ENCODE peak calls at places on chromosomes 11 and 22, in six cellular contexts. One of them, this sample, is unnamed.

GRCh38 chr11:110908401-110909106 is 196.3 kb upstream of the ARHGAP20 start:
- DNase-seq in mammary epithelial cell: peak; percentile 91
- DNase-seq in cardiac fibroblast: peak; percentile 64
- DNase-seq in astrocyte of the spinal cord: peak; percentile 93
- DNase-seq in ovary: no peak
- DNase-seq in SK-N-SH: no peak
- DNase-seq in this sample: peak; percentile 95

GRCh38 chr11:13775471-13775870 is 107.0 kb downstream of the FAR1 start:
- DNase-seq in mammary epithelial cell: no peak
- DNase-seq in cardiac fibroblast: no peak
- DNase-seq in astrocyte of the spinal cord: no peak
- DNase-seq in ovary: no peak
- DNase-seq in SK-N-SH: no peak
- DNase-seq in this sample: no peak

GRCh38 chr11:86138958-86139357 is 70.1 kb upstream of the PICALM start:
- DNase-seq in mammary epithelial cell: peak; percentile 26
- DNase-seq in cardiac fibroblast: no peak
- DNase-seq in astrocyte of the spinal cord: no peak
- DNase-seq in ovary: no peak
- DNase-seq in SK-N-SH: no peak
- DNase-seq in this sample: peak; percentile 47

GRCh38 chr11:236774-237767 is at the start of gene PSMD13:
- DNase-seq in mammary epithelial cell: peak; percentile 73
- DNase-seq in cardiac fibroblast: peak; percentile 82
- DNase-seq in astrocyte of the spinal cord: peak; percentile 82
- DNase-seq in ovary: peak; percentile 86
- DNase-seq in SK-N-SH: peak; percentile 96
- DNase-seq in this sample: peak; percentile 85

GRCh38 chr11:57476883-57477506 is 16.7 kb downstream of the RTN4RL2 start:
- DNase-seq in mammary epithelial cell: peak; percentile 28
- DNase-seq in cardiac fibroblast: no peak
- DNase-seq in astrocyte of the spinal cord: no peak
- DNase-seq in ovary: no peak
- DNase-seq in SK-N-SH: no peak
- DNase-seq in this sample: peak; percentile 16

GRCh38 chr11:119470316-119471266 is 47.6 kb upstream of the THY1 start:
- DNase-seq in mammary epithelial cell: peak; percentile 75
- DNase-seq in cardiac fibroblast: peak; percentile 92
- DNase-seq in astrocyte of the spinal cord: peak; percentile 93
- DNase-seq in ovary: no peak
- DNase-seq in SK-N-SH: no peak
- DNase-seq in this sample: peak; percentile 61

GRCh38 chr11:113162590-113162961 is 151.8 kb upstream of the TTC12 start:
- DNase-seq in mammary epithelial cell: no peak
- DNase-seq in cardiac fibroblast: peak; percentile 37
- DNase-seq in astrocyte of the spinal cord: peak; percentile 20
- DNase-seq in ovary: peak; percentile 56
- DNase-seq in SK-N-SH: no peak
- DNase-seq in this sample: peak; percentile 55

GRCh38 chr22:39236321-39237275 is 8.2 kb downstream of the PDGFB start:
- DNase-seq in mammary epithelial cell: no peak
- DNase-seq in cardiac fibroblast: peak; percentile 39
- DNase-seq in astrocyte of the spinal cord: no peak
- DNase-seq in ovary: no peak
- DNase-seq in SK-N-SH: no peak
- DNase-seq in this sample: no peak

GRCh38 chr11:17400048-17400775 is 11.8 kb upstream of the KCNJ11 start:
- DNase-seq in mammary epithelial cell: no peak
- DNase-seq in cardiac fibroblast: no peak
- DNase-seq in astrocyte of the spinal cord: no peak
- DNase-seq in ovary: no peak
- DNase-seq in SK-N-SH: no peak
- DNase-seq in this sample: no peak

GRCh38 chr11:763073-763463 is 14.2 kb downstream of the GATD1 start:
- DNase-seq in mammary epithelial cell: peak; percentile 32
- DNase-seq in cardiac fibroblast: no peak
- DNase-seq in astrocyte of the spinal cord: no peak
- DNase-seq in ovary: no peak
- DNase-seq in SK-N-SH: peak; percentile 24
- DNase-seq in this sample: no peak

GRCh38 chr22:42277988-42278776 is 7.7 kb upstream of the TCF20 start:
- DNase-seq in mammary epithelial cell: no peak
- DNase-seq in cardiac fibroblast: peak; percentile 13
- DNase-seq in astrocyte of the spinal cord: no peak
- DNase-seq in ovary: no peak
- DNase-seq in SK-N-SH: peak; percentile 58
- DNase-seq in this sample: peak; percentile 30

GRCh38 chr11:76237914-76238313 is 31.6 kb upstream of the WNT11 start:
- DNase-seq in mammary epithelial cell: no peak
- DNase-seq in cardiac fibroblast: no peak
- DNase-seq in astrocyte of the spinal cord: no peak
- DNase-seq in ovary: no peak
- DNase-seq in SK-N-SH: peak; percentile 43
- DNase-seq in this sample: no peak

GRCh38 chr22:31286360-31287255 is 5.7 kb downstream of the PIK3IP1 start:
- DNase-seq in mammary epithelial cell: no peak
- DNase-seq in cardiac fibroblast: no peak
- DNase-seq in astrocyte of the spinal cord: no peak
- DNase-seq in ovary: no peak
- DNase-seq in SK-N-SH: no peak
- DNase-seq in this sample: peak; percentile 79

GRCh38 chr11:63791495-63792167 is 21.6 kb upstream of the SPINDOC start:
- DNase-seq in mammary epithelial cell: no peak
- DNase-seq in cardiac fibroblast: no peak
- DNase-seq in astrocyte of the spinal cord: no peak
- DNase-seq in ovary: no peak
- DNase-seq in SK-N-SH: no peak
- DNase-seq in this sample: no peak

GRCh38 chr11:86476109-86476861 is 101.6 kb downstream of the CCDC81 start:
- DNase-seq in mammary epithelial cell: no peak
- DNase-seq in cardiac fibroblast: peak; percentile 63
- DNase-seq in astrocyte of the spinal cord: peak; percentile 63
- DNase-seq in ovary: peak; percentile 55
- DNase-seq in SK-N-SH: no peak
- DNase-seq in this sample: peak; percentile 90

GRCh38 chr11:67367014-67367835 is 6.2 kb downstream of the CLCF1 start:
- DNase-seq in mammary epithelial cell: no peak
- DNase-seq in cardiac fibroblast: peak; percentile 79
- DNase-seq in astrocyte of the spinal cord: no peak
- DNase-seq in ovary: peak; percentile 76
- DNase-seq in SK-N-SH: no peak
- DNase-seq in this sample: no peak

GRCh38 chr22:29167032-29167911 is 38.4 kb upstream of the EMID1 start:
- DNase-seq in mammary epithelial cell: no peak
- DNase-seq in cardiac fibroblast: no peak
- DNase-seq in astrocyte of the spinal cord: no peak
- DNase-seq in ovary: no peak
- DNase-seq in SK-N-SH: no peak
- DNase-seq in this sample: no peak

GRCh38 chr11:43788394-43788793 is 92.2 kb upstream of the ALKBH3 start:
- DNase-seq in mammary epithelial cell: no peak
- DNase-seq in cardiac fibroblast: no peak
- DNase-seq in astrocyte of the spinal cord: no peak
- DNase-seq in ovary: no peak
- DNase-seq in SK-N-SH: no peak
- DNase-seq in this sample: no peak

GRCh38 chr11:17979770-17980371 is 33.0 kb downstream of the SERGEF start:
- DNase-seq in mammary epithelial cell: no peak
- DNase-seq in cardiac fibroblast: peak; percentile 24
- DNase-seq in astrocyte of the spinal cord: no peak
- DNase-seq in ovary: peak; percentile 15
- DNase-seq in SK-N-SH: peak; percentile 59
- DNase-seq in this sample: peak; percentile 38

GRCh38 chr11:105357764-105358163 is 218.2 kb upstream of the CARD18 start:
- DNase-seq in mammary epithelial cell: peak; percentile 33
- DNase-seq in cardiac fibroblast: peak; percentile 72
- DNase-seq in astrocyte of the spinal cord: peak; percentile 30
- DNase-seq in ovary: no peak
- DNase-seq in SK-N-SH: no peak
- DNase-seq in this sample: peak; percentile 89

GRCh38 chr11:131841925-131842635 is 471.7 kb downstream of the NTM start:
- DNase-seq in mammary epithelial cell: no peak
- DNase-seq in cardiac fibroblast: no peak
- DNase-seq in astrocyte of the spinal cord: no peak
- DNase-seq in ovary: no peak
- DNase-seq in SK-N-SH: no peak
- DNase-seq in this sample: no peak

GRCh38 chr22:38203090-38203810 is 1.5 kb downstream of the MAFF start:
- DNase-seq in mammary epithelial cell: peak; percentile 68
- DNase-seq in cardiac fibroblast: no peak
- DNase-seq in astrocyte of the spinal cord: peak; percentile 34
- DNase-seq in ovary: peak; percentile 71
- DNase-seq in SK-N-SH: peak; percentile 50
- DNase-seq in this sample: peak; percentile 60

GRCh38 chr11:12787847-12788246 is 113.6 kb downstream of the TEAD1 start:
- DNase-seq in mammary epithelial cell: peak; percentile 45
- DNase-seq in cardiac fibroblast: peak; percentile 72
- DNase-seq in astrocyte of the spinal cord: peak; percentile 75
- DNase-seq in ovary: no peak
- DNase-seq in SK-N-SH: no peak
- DNase-seq in this sample: peak; percentile 79

GRCh38 chr11:875769-876301 is 33.2 kb downstream of the TSPAN4 start:
- DNase-seq in mammary epithelial cell: no peak
- DNase-seq in cardiac fibroblast: no peak
- DNase-seq in astrocyte of the spinal cord: no peak
- DNase-seq in ovary: no peak
- DNase-seq in SK-N-SH: no peak
- DNase-seq in this sample: no peak

GRCh38 chr11:116118138-116118470 is 613.9 kb upstream of the CADM1 start:
- DNase-seq in mammary epithelial cell: no peak
- DNase-seq in cardiac fibroblast: no peak
- DNase-seq in astrocyte of the spinal cord: no peak
- DNase-seq in ovary: no peak
- DNase-seq in SK-N-SH: no peak
- DNase-seq in this sample: no peak

GRCh38 chr22:31969789-31970489 is 25.6 kb downstream of the YWHAH start:
- DNase-seq in mammary epithelial cell: peak; percentile 82
- DNase-seq in cardiac fibroblast: peak; percentile 66
- DNase-seq in astrocyte of the spinal cord: peak; percentile 62
- DNase-seq in ovary: peak; percentile 69
- DNase-seq in SK-N-SH: peak; percentile 77
- DNase-seq in this sample: peak; percentile 88

GRCh38 chr22:32069579-32070372 is 26.7 kb downstream of the SLC5A1 start:
- DNase-seq in mammary epithelial cell: no peak
- DNase-seq in cardiac fibroblast: no peak
- DNase-seq in astrocyte of the spinal cord: no peak
- DNase-seq in ovary: no peak
- DNase-seq in SK-N-SH: no peak
- DNase-seq in this sample: no peak

GRCh38 chr11:124961972-124962609 is 8.1 kb downstream of the CCDC15 start:
- DNase-seq in mammary epithelial cell: peak; percentile 67
- DNase-seq in cardiac fibroblast: peak; percentile 89
- DNase-seq in astrocyte of the spinal cord: peak; percentile 84
- DNase-seq in ovary: no peak
- DNase-seq in SK-N-SH: peak; percentile 60
- DNase-seq in this sample: peak; percentile 93

GRCh38 chr22:22881116-22882032 is 6.2 kb upstream of the IGLL5 start:
- DNase-seq in mammary epithelial cell: no peak
- DNase-seq in cardiac fibroblast: no peak
- DNase-seq in astrocyte of the spinal cord: no peak
- DNase-seq in ovary: no peak
- DNase-seq in SK-N-SH: peak; percentile 79
- DNase-seq in this sample: no peak
- H3K4me3 ChIP-seq in mammary epithelial cell: no peak overlapping the region
- H3K4me3 ChIP-seq in cardiac fibroblast: no peak overlapping the region
- H3K4me3 ChIP-seq in astrocyte of the spinal cord: no peak overlapping the region
- H3K4me3 ChIP-seq in ovary: no peak overlapping the region
- H3K4me3 ChIP-seq in SK-N-SH: no peak overlapping the region
- H3K4me3 ChIP-seq in this sample: no peak overlapping the region

GRCh38 chr22:48654492-48654891 is 1173.2 kb downstream of the BRD1 start:
- DNase-seq in mammary epithelial cell: no peak
- DNase-seq in cardiac fibroblast: no peak
- DNase-seq in astrocyte of the spinal cord: no peak
- DNase-seq in ovary: no peak
- DNase-seq in SK-N-SH: no peak
- DNase-seq in this sample: no peak
- TF ChIP-seq CTCF in mammary epithelial cell: no peak
- TF ChIP-seq CTCF in cardiac fibroblast: no peak
- TF ChIP-seq CTCF in astrocyte of the spinal cord: no peak
- TF ChIP-seq CTCF in ovary: no peak
- TF ChIP-seq CTCF in SK-N-SH: no peak
- TF ChIP-seq CTCF in this sample: no peak

DNA sequence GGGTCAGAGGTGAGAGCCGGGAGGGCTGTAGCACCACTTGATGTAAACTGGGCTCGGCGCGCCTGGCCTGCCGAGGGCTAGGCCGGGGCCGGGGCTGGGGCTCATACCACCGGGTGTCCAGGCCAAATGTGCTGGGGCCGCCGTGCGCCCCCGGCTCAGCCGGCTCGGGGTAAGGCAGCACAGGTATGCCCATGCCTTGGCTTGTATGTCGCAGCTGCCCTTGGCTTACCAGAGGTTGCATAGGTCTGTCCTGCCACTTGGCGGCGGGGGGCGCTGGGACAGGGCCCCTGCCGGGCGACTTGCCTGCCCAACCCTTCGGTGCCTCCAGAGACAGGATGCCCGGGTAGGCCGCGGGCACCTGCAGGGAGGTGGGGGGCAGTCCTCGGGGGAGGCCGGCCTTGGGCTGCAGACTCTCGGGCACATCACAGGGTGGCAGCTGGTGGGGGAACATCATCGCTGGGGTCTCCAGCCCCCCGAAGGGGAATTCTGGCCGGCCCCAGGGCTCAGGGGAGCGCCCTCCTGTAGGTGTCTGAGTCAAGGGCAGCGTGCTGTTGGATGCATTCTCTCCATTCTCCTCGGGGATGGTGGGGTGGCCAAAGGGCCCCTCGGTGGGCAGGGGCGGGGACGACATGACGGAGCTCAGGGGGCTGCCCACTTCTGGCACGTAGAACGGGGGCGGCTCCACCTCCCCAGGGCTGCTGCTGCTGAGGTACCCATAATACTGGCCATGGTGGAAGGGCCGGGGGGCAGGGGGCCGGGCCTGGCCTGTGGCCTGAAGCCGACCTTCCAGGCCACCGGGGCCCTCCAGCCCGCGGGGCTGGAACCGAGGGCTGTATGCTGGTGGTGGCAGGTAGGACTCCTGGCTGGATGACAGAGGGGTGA is 36.4 kb downstream of the IGSF9B start:
- DNase-seq in mammary epithelial cell: no peak
- DNase-seq in cardiac fibroblast: no peak
- DNase-seq in astrocyte of the spinal cord: no peak
- DNase-seq in ovary: no peak
- DNase-seq in SK-N-SH: no peak
- DNase-seq in this sample: no peak
- H3K4me3 ChIP-seq in mammary epithelial cell: no peak overlapping the region
- H3K4me3 ChIP-seq in cardiac fibroblast: no peak overlapping the region
- H3K4me3 ChIP-seq in astrocyte of the spinal cord: no peak overlapping the region
- H3K4me3 ChIP-seq in ovary: no peak overlapping the region
- H3K4me3 ChIP-seq in SK-N-SH: no peak overlapping the region
- H3K4me3 ChIP-seq in this sample: no peak overlapping the region

DNA sequence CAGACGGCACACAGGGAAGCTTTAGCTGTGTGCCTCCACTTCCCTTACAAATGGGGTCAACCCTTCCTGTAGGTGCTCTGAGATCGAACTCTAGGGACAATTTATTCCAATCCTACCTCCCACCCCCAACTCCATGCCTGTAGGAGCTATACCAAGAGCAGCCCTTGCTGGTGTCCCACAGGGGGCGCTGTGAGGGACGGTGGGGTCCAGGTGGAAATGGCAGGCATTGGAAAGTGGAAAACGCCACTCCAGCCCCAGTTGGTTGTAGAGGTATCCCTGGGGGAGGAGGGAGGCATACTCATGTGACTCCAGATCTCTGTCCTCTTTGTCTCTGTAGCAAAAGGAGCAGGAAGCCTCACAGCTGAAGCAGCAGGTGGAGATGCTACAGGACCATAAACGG is 161.3 kb downstream of the MYO18B start:
- DNase-seq in mammary epithelial cell: no peak
- DNase-seq in cardiac fibroblast: no peak
- DNase-seq in astrocyte of the spinal cord: no peak
- DNase-seq in ovary: no peak
- DNase-seq in SK-N-SH: peak; percentile 24
- DNase-seq in this sample: no peak
- TF ChIP-seq CTCF in mammary epithelial cell: no peak
- TF ChIP-seq CTCF in cardiac fibroblast: no peak
- TF ChIP-seq CTCF in astrocyte of the spinal cord: peak; percentile 6
- TF ChIP-seq CTCF in ovary: no peak
- TF ChIP-seq CTCF in SK-N-SH: peak; percentile 18
- TF ChIP-seq CTCF in this sample: no peak

This sample was measured in choroid plexus epithelial cell.